ENCODE peak calls at places on chromosomes 4 and X, in ten cellular contexts. One of them, this sample, is unnamed.

GRCh38 chr4:26088433-26088928 is 174.5 kb downstream of the SMIM20 start:
- DNase-seq in epithelial cell of esophagus: peak; percentile 82
- DNase-seq in AG09309: peak; percentile 43
- DNase-seq in bronchial epithelial cell: peak; percentile 95
- DNase-seq in fibroblast of mammary gland: peak; percentile 80
- DNase-seq in Peyer's patch: no peak
- DNase-seq in neural progenitor cell: no peak
- DNase-seq in HCT116: no peak
- DNase-seq in SK-N-SH: no peak
- DNase-seq in cardiac fibroblast: peak; percentile 60
- DNase-seq in this sample: peak; percentile 38

GRCh38 chr4:77152421-77152820 is 4.6 kb upstream of the CCNG2 start:
- DNase-seq in epithelial cell of esophagus: peak; percentile 82
- DNase-seq in AG09309: no peak
- DNase-seq in bronchial epithelial cell: peak; percentile 70
- DNase-seq in fibroblast of mammary gland: peak; percentile 8
- DNase-seq in Peyer's patch: no peak
- DNase-seq in neural progenitor cell: peak; percentile 38
- DNase-seq in HCT116: no peak
- DNase-seq in SK-N-SH: no peak
- DNase-seq in cardiac fibroblast: no peak
- DNase-seq in this sample: no peak

GRCh38 chr4:107044170-107044569 is 8.1 kb upstream of the DKK2 start:
- DNase-seq in epithelial cell of esophagus: peak; percentile 21
- DNase-seq in AG09309: no peak
- DNase-seq in bronchial epithelial cell: peak; percentile 17
- DNase-seq in fibroblast of mammary gland: peak; percentile 44
- DNase-seq in Peyer's patch: no peak
- DNase-seq in neural progenitor cell: no peak
- DNase-seq in HCT116: peak; percentile 12
- DNase-seq in SK-N-SH: no peak
- DNase-seq in cardiac fibroblast: peak; percentile 6
- DNase-seq in this sample: no peak

GRCh38 chr4:113673450-113673849 is 88.1 kb downstream of the CAMK2D start:
- DNase-seq in epithelial cell of esophagus: peak; percentile 85
- DNase-seq in AG09309: no peak
- DNase-seq in bronchial epithelial cell: peak; percentile 81
- DNase-seq in fibroblast of mammary gland: peak; percentile 44
- DNase-seq in Peyer's patch: no peak
- DNase-seq in neural progenitor cell: peak; percentile 11
- DNase-seq in HCT116: peak; percentile 19
- DNase-seq in SK-N-SH: no peak
- DNase-seq in cardiac fibroblast: no peak
- DNase-seq in this sample: no peak

GRCh38 chr4:4182835-4183568 is 43.7 kb downstream of the OTOP1 start:
- DNase-seq in epithelial cell of esophagus: no peak
- DNase-seq in AG09309: no peak
- DNase-seq in bronchial epithelial cell: no peak
- DNase-seq in fibroblast of mammary gland: peak; percentile 10
- DNase-seq in Peyer's patch: no peak
- DNase-seq in neural progenitor cell: peak; percentile 80
- DNase-seq in HCT116: peak; percentile 7
- DNase-seq in SK-N-SH: peak; percentile 21
- DNase-seq in cardiac fibroblast: peak; percentile 17
- DNase-seq in this sample: peak; percentile 15

GRCh38 chr4:77284036-77284435 is 127.0 kb downstream of the CCNG2 start:
- DNase-seq in epithelial cell of esophagus: peak; percentile 50
- DNase-seq in AG09309: no peak
- DNase-seq in bronchial epithelial cell: peak; percentile 55
- DNase-seq in fibroblast of mammary gland: no peak
- DNase-seq in Peyer's patch: no peak
- DNase-seq in neural progenitor cell: no peak
- DNase-seq in HCT116: no peak
- DNase-seq in SK-N-SH: no peak
- DNase-seq in cardiac fibroblast: no peak
- DNase-seq in this sample: no peak

GRCh38 chr4:63983224-63983623 is 426.0 kb downstream of the TECRL start:
- DNase-seq in epithelial cell of esophagus: no peak
- DNase-seq in AG09309: no peak
- DNase-seq in bronchial epithelial cell: no peak
- DNase-seq in fibroblast of mammary gland: no peak
- DNase-seq in Peyer's patch: no peak
- DNase-seq in neural progenitor cell: no peak
- DNase-seq in HCT116: no peak
- DNase-seq in SK-N-SH: no peak
- DNase-seq in cardiac fibroblast: no peak
- DNase-seq in this sample: no peak

GRCh38 chrX:65035451-65035779 is 59.2 kb upstream of the ZC4H2 start:
- DNase-seq in epithelial cell of esophagus: no peak
- DNase-seq in AG09309: no peak
- DNase-seq in bronchial epithelial cell: peak; percentile 0
- DNase-seq in fibroblast of mammary gland: peak; percentile 36
- DNase-seq in Peyer's patch: peak; percentile 22
- DNase-seq in neural progenitor cell: peak; percentile 65
- DNase-seq in HCT116: no peak
- DNase-seq in SK-N-SH: peak; percentile 46
- DNase-seq in cardiac fibroblast: peak; percentile 16
- DNase-seq in this sample: peak; percentile 21

GRCh38 chr4:15353207-15353606 is 74.6 kb upstream of the C1QTNF7 start:
- DNase-seq in epithelial cell of esophagus: no peak
- DNase-seq in AG09309: no peak
- DNase-seq in bronchial epithelial cell: no peak
- DNase-seq in fibroblast of mammary gland: no peak
- DNase-seq in Peyer's patch: no peak
- DNase-seq in neural progenitor cell: no peak
- DNase-seq in HCT116: no peak
- DNase-seq in SK-N-SH: no peak
- DNase-seq in cardiac fibroblast: no peak
- DNase-seq in this sample: no peak

GRCh38 chrX:10166248-10166716 is 9.5 kb downstream of the CLCN4 start:
- DNase-seq in epithelial cell of esophagus: no peak
- DNase-seq in AG09309: no peak
- DNase-seq in bronchial epithelial cell: no peak
- DNase-seq in fibroblast of mammary gland: no peak
- DNase-seq in Peyer's patch: no peak
- DNase-seq in neural progenitor cell: no peak
- DNase-seq in HCT116: no peak
- DNase-seq in SK-N-SH: no peak
- DNase-seq in cardiac fibroblast: no peak
- DNase-seq in this sample: no peak

GRCh38 chr4:88177981-88178632 is 19.7 kb upstream of the ABCG2 start:
- DNase-seq in epithelial cell of esophagus: peak; percentile 95
- DNase-seq in AG09309: peak; percentile 21
- DNase-seq in bronchial epithelial cell: peak; percentile 93
- DNase-seq in fibroblast of mammary gland: peak; percentile 65
- DNase-seq in Peyer's patch: no peak
- DNase-seq in neural progenitor cell: peak; percentile 67
- DNase-seq in HCT116: peak; percentile 34
- DNase-seq in SK-N-SH: no peak
- DNase-seq in cardiac fibroblast: peak; percentile 68
- DNase-seq in this sample: peak; percentile 68

GRCh38 chrX:133859860-133860259 is 125.5 kb downstream of the GPC3 start:
- DNase-seq in epithelial cell of esophagus: peak; percentile 18
- DNase-seq in AG09309: peak; percentile 18
- DNase-seq in bronchial epithelial cell: peak; percentile 63
- DNase-seq in fibroblast of mammary gland: peak; percentile 79
- DNase-seq in Peyer's patch: no peak
- DNase-seq in neural progenitor cell: no peak
- DNase-seq in HCT116: no peak
- DNase-seq in SK-N-SH: no peak
- DNase-seq in cardiac fibroblast: peak; percentile 76
- DNase-seq in this sample: peak; percentile 67

GRCh38 chr4:8688041-8688907 is 95.7 kb downstream of the CPZ start:
- DNase-seq in epithelial cell of esophagus: no peak
- DNase-seq in AG09309: no peak
- DNase-seq in bronchial epithelial cell: no peak
- DNase-seq in fibroblast of mammary gland: peak; percentile 8
- DNase-seq in Peyer's patch: no peak
- DNase-seq in neural progenitor cell: peak; percentile 88
- DNase-seq in HCT116: peak; percentile 19
- DNase-seq in SK-N-SH: peak; percentile 86
- DNase-seq in cardiac fibroblast: peak; percentile 7
- DNase-seq in this sample: peak; percentile 12
- TF ChIP-seq CTCF in epithelial cell of esophagus: no peak
- TF ChIP-seq CTCF in AG09309: peak; percentile 72
- TF ChIP-seq CTCF in bronchial epithelial cell: peak; percentile 18
- TF ChIP-seq CTCF in fibroblast of mammary gland: peak; percentile 56
- TF ChIP-seq CTCF in Peyer's patch: peak; percentile 53
- TF ChIP-seq CTCF in neural progenitor cell: peak; percentile 94
- TF ChIP-seq CTCF in HCT116: peak; percentile 98
- TF ChIP-seq CTCF in SK-N-SH: peak; percentile 17
- TF ChIP-seq CTCF in cardiac fibroblast: peak; percentile 32
- TF ChIP-seq CTCF in this sample: peak; percentile 48

GRCh38 chr4:8857682-8858187 is 13.9 kb downstream of the HMX1 start:
- DNase-seq in epithelial cell of esophagus: no peak
- DNase-seq in AG09309: no peak
- DNase-seq in bronchial epithelial cell: no peak
- DNase-seq in fibroblast of mammary gland: no peak
- DNase-seq in Peyer's patch: no peak
- DNase-seq in neural progenitor cell: peak; percentile 42
- DNase-seq in HCT116: no peak
- DNase-seq in SK-N-SH: no peak
- DNase-seq in cardiac fibroblast: no peak
- DNase-seq in this sample: no peak
- H3K4me3 ChIP-seq in epithelial cell of esophagus: no peak overlapping the region
- H3K4me3 ChIP-seq in AG09309: no peak overlapping the region
- H3K4me3 ChIP-seq in bronchial epithelial cell: no peak overlapping the region
- H3K4me3 ChIP-seq in fibroblast of mammary gland: no peak overlapping the region
- H3K4me3 ChIP-seq in Peyer's patch: no peak overlapping the region
- H3K4me3 ChIP-seq in neural progenitor cell: peak overlapping the region; percentile 41
- H3K4me3 ChIP-seq in HCT116: no peak overlapping the region
- H3K4me3 ChIP-seq in SK-N-SH: no peak overlapping the region
- H3K4me3 ChIP-seq in cardiac fibroblast: no peak overlapping the region
- H3K4me3 ChIP-seq in this sample: no peak overlapping the region

DNA sequence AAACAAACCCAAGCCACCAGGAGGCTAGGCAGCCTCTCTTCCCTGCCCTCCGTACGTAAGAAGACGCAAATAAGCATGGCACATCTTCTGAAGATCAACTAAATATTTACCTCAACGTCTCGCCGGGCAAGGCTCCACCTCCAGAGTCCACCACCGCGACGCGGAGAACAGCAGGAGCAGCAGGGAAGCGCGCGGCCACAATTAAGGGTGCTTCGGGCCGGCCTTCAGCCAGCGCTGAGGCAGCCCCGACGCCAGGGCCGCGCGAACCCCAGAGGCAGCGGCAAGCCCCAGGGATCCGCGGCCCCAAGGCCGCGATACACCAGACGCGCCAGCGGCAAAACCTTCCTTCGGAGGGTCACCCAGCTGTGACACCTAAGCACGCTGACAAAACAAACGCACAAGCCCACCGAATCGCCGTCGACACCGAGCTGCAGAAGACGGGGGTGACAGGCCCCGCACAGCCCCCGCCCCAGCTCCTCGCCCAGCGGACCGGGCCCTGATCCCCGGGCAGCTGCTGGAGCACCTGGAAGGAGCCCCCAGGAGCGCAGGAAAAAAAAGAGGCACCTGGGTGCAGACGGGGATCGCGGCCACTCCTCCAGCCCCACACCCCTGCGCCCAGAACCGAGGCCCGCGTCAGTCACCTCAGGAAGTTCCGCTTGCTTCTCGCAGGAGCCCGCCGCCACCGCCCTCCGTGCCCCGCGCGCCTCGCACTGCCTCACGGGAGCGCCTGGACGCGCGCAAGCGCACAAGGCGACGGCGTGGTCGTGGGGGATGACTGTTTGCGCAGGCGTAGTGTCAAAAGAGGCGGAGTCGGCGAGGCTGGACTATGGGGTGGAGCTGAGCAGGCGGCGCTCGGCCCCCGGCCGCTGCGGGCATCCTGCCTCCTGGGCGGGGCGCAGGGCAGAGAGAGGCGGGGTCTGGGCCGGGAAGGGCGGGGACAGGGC is at the start of the genes HAUS3 and POLN:
- DNase-seq in epithelial cell of esophagus: peak; percentile 99
- DNase-seq in AG09309: peak; percentile 81
- DNase-seq in bronchial epithelial cell: peak; percentile 90
- DNase-seq in fibroblast of mammary gland: peak; percentile 97
- DNase-seq in Peyer's patch: peak; percentile 97
- DNase-seq in neural progenitor cell: peak; percentile 99
- DNase-seq in HCT116: peak; percentile 95
- DNase-seq in SK-N-SH: peak; percentile 100
- DNase-seq in cardiac fibroblast: peak; percentile 98
- DNase-seq in this sample: peak; percentile 98
- TF ChIP-seq CTCF in epithelial cell of esophagus: no peak
- TF ChIP-seq CTCF in AG09309: no peak
- TF ChIP-seq CTCF in bronchial epithelial cell: no peak
- TF ChIP-seq CTCF in fibroblast of mammary gland: no peak
- TF ChIP-seq CTCF in Peyer's patch: no peak
- TF ChIP-seq CTCF in neural progenitor cell: no peak
- TF ChIP-seq CTCF in HCT116: no peak
- TF ChIP-seq CTCF in SK-N-SH: no peak
- TF ChIP-seq CTCF in cardiac fibroblast: peak; percentile 24
- TF ChIP-seq CTCF in this sample: peak; percentile 16

GRCh38 chrX:2689773-2690666 is 1.1 kb upstream of the CD99 start:
- DNase-seq in epithelial cell of esophagus: no peak
- DNase-seq in AG09309: no peak
- DNase-seq in bronchial epithelial cell: no peak
- DNase-seq in fibroblast of mammary gland: no peak
- DNase-seq in Peyer's patch: no peak
- DNase-seq in neural progenitor cell: peak; percentile 30
- DNase-seq in HCT116: no peak
- DNase-seq in SK-N-SH: peak; percentile 39
- DNase-seq in cardiac fibroblast: no peak
- DNase-seq in this sample: no peak
- H3K4me3 ChIP-seq in epithelial cell of esophagus: no peak overlapping the region
- H3K4me3 ChIP-seq in AG09309: no peak overlapping the region
- H3K4me3 ChIP-seq in bronchial epithelial cell: no peak overlapping the region
- H3K4me3 ChIP-seq in fibroblast of mammary gland: peak overlapping the region; percentile 71
- H3K4me3 ChIP-seq in Peyer's patch: peak overlapping the region; percentile 78
- H3K4me3 ChIP-seq in neural progenitor cell: peak overlapping the region; percentile 65
- H3K4me3 ChIP-seq in HCT116: no peak overlapping the region
- H3K4me3 ChIP-seq in SK-N-SH: no peak overlapping the region
- H3K4me3 ChIP-seq in cardiac fibroblast: no peak overlapping the region
- H3K4me3 ChIP-seq in this sample: peak overlapping the region; percentile 73

GRCh38 chr4:10893417-10893816 is 208.8 kb upstream of the CLNK start:
- DNase-seq in epithelial cell of esophagus: peak; percentile 22
- DNase-seq in AG09309: no peak
- DNase-seq in bronchial epithelial cell: peak; percentile 20
- DNase-seq in fibroblast of mammary gland: no peak
- DNase-seq in Peyer's patch: no peak
- DNase-seq in neural progenitor cell: peak; percentile 36
- DNase-seq in HCT116: no peak
- DNase-seq in SK-N-SH: no peak
- DNase-seq in cardiac fibroblast: no peak
- DNase-seq in this sample: no peak
- TF ChIP-seq CTCF in epithelial cell of esophagus: peak; percentile 76
- TF ChIP-seq CTCF in AG09309: no peak
- TF ChIP-seq CTCF in bronchial epithelial cell: peak; percentile 65
- TF ChIP-seq CTCF in fibroblast of mammary gland: peak; percentile 30
- TF ChIP-seq CTCF in Peyer's patch: peak; percentile 26
- TF ChIP-seq CTCF in neural progenitor cell: peak; percentile 65
- TF ChIP-seq CTCF in HCT116: peak; percentile 62
- TF ChIP-seq CTCF in SK-N-SH: no peak
- TF ChIP-seq CTCF in cardiac fibroblast: peak; percentile 26
- TF ChIP-seq CTCF in this sample: peak; percentile 50